ENCODE peak calls at places on chromosome 15, in six cellular contexts. One of them, this sample, is unnamed.

GRCh38 chr15:34023932-34024331 is 15.1 kb downstream of the AVEN start:
- DNase-seq in DND-41: no peak
- DNase-seq in activated effector memory CD4-positive, alpha-beta T cell treated with anti-CD3 and anti-CD28 coated beads, Interleukin-2, amount 50 U/mL, for 16 hours: no peak
- DNase-seq in stimulated activated CD4-positive, alpha-beta T cell treated with anti-CD3 and anti-CD28 coated beads, Interleukin-15, amount 100 ng/mL, for 1 hour: no peak
- DNase-seq in NCI-H345: no peak
- DNase-seq in hepatocyte: no peak
- DNase-seq in this sample: no peak

GRCh38 chr15:72195101-72195511 is 2.5 kb downstream of the GRAMD2A start:
- DNase-seq in activated effector memory CD4-positive, alpha-beta T cell treated with anti-CD3 and anti-CD28 coated beads, Interleukin-2, amount 50 U/mL, for 16 hours: no peak
- DNase-seq in DND-41: no peak
- DNase-seq in NCI-H345: peak; percentile 22
- DNase-seq in hepatocyte: no peak
- DNase-seq in stimulated activated CD4-positive, alpha-beta T cell treated with anti-CD3 and anti-CD28 coated beads, Interleukin-15, amount 100 ng/mL, for 1 hour: no peak
- DNase-seq in this sample: no peak

GRCh38 chr15:27025411-27026051 is 54.5 kb downstream of the GABRG3 start:
- DNase-seq in activated effector memory CD4-positive, alpha-beta T cell treated with anti-CD3 and anti-CD28 coated beads, Interleukin-2, amount 50 U/mL, for 16 hours: no peak
- DNase-seq in DND-41: no peak
- DNase-seq in hepatocyte: no peak
- DNase-seq in NCI-H345: no peak
- DNase-seq in stimulated activated CD4-positive, alpha-beta T cell treated with anti-CD3 and anti-CD28 coated beads, Interleukin-15, amount 100 ng/mL, for 1 hour: no peak
- DNase-seq in this sample: no peak

GRCh38 chr15:83626171-83626802 is 27.6 kb upstream of the ADAMTSL3 start:
- DNase-seq in NCI-H345: no peak
- DNase-seq in DND-41: no peak
- DNase-seq in stimulated activated CD4-positive, alpha-beta T cell treated with anti-CD3 and anti-CD28 coated beads, Interleukin-15, amount 100 ng/mL, for 1 hour: no peak
- DNase-seq in hepatocyte: peak; percentile 19
- DNase-seq in activated effector memory CD4-positive, alpha-beta T cell treated with anti-CD3 and anti-CD28 coated beads, Interleukin-2, amount 50 U/mL, for 16 hours: no peak
- DNase-seq in this sample: no peak

GRCh38 chr15:70140543-70141375 is 43.0 kb upstream of the TLE3 start:
- DNase-seq in NCI-H345: no peak
- DNase-seq in DND-41: peak; percentile 51
- DNase-seq in activated effector memory CD4-positive, alpha-beta T cell treated with anti-CD3 and anti-CD28 coated beads, Interleukin-2, amount 50 U/mL, for 16 hours: peak; percentile 77
- DNase-seq in hepatocyte: peak; percentile 79
- DNase-seq in stimulated activated CD4-positive, alpha-beta T cell treated with anti-CD3 and anti-CD28 coated beads, Interleukin-15, amount 100 ng/mL, for 1 hour: no peak
- DNase-seq in this sample: no peak

GRCh38 chr15:81813215-81813614 is 232.6 kb downstream of the MEX3B start:
- DNase-seq in stimulated activated CD4-positive, alpha-beta T cell treated with anti-CD3 and anti-CD28 coated beads, Interleukin-15, amount 100 ng/mL, for 1 hour: no peak
- DNase-seq in DND-41: no peak
- DNase-seq in NCI-H345: peak; percentile 62
- DNase-seq in hepatocyte: peak; percentile 20
- DNase-seq in activated effector memory CD4-positive, alpha-beta T cell treated with anti-CD3 and anti-CD28 coated beads, Interleukin-2, amount 50 U/mL, for 16 hours: no peak
- DNase-seq in this sample: no peak

GRCh38 chr15:45389351-45389750 is 11.0 kb upstream of the GATM start:
- DNase-seq in NCI-H345: no peak
- DNase-seq in activated effector memory CD4-positive, alpha-beta T cell treated with anti-CD3 and anti-CD28 coated beads, Interleukin-2, amount 50 U/mL, for 16 hours: no peak
- DNase-seq in DND-41: no peak
- DNase-seq in stimulated activated CD4-positive, alpha-beta T cell treated with anti-CD3 and anti-CD28 coated beads, Interleukin-15, amount 100 ng/mL, for 1 hour: no peak
- DNase-seq in hepatocyte: no peak
- DNase-seq in this sample: no peak

GRCh38 chr15:89226359-89227221 is 5.2 kb upstream of the RLBP1 start:
- DNase-seq in DND-41: no peak
- DNase-seq in activated effector memory CD4-positive, alpha-beta T cell treated with anti-CD3 and anti-CD28 coated beads, Interleukin-2, amount 50 U/mL, for 16 hours: no peak
- DNase-seq in stimulated activated CD4-positive, alpha-beta T cell treated with anti-CD3 and anti-CD28 coated beads, Interleukin-15, amount 100 ng/mL, for 1 hour: no peak
- DNase-seq in NCI-H345: no peak
- DNase-seq in hepatocyte: no peak
- DNase-seq in this sample: no peak

GRCh38 chr15:101578443-101578894 is 73.7 kb downstream of the TM2D3 start:
- DNase-seq in activated effector memory CD4-positive, alpha-beta T cell treated with anti-CD3 and anti-CD28 coated beads, Interleukin-2, amount 50 U/mL, for 16 hours: no peak
- DNase-seq in stimulated activated CD4-positive, alpha-beta T cell treated with anti-CD3 and anti-CD28 coated beads, Interleukin-15, amount 100 ng/mL, for 1 hour: no peak
- DNase-seq in NCI-H345: peak; percentile 1
- DNase-seq in DND-41: peak; percentile 14
- DNase-seq in hepatocyte: peak; percentile 67
- DNase-seq in this sample: no peak

GRCh38 chr15:99122831-99123705 is 18.2 kb downstream of the SYNM start:
- DNase-seq in hepatocyte: no peak
- DNase-seq in DND-41: no peak
- DNase-seq in NCI-H345: no peak
- DNase-seq in stimulated activated CD4-positive, alpha-beta T cell treated with anti-CD3 and anti-CD28 coated beads, Interleukin-15, amount 100 ng/mL, for 1 hour: no peak
- DNase-seq in activated effector memory CD4-positive, alpha-beta T cell treated with anti-CD3 and anti-CD28 coated beads, Interleukin-2, amount 50 U/mL, for 16 hours: no peak
- DNase-seq in this sample: no peak

GRCh38 chr15:101684384-101684783 is 32.2 kb upstream of the TM2D3 start:
- DNase-seq in DND-41: no peak
- DNase-seq in NCI-H345: no peak
- DNase-seq in hepatocyte: peak; percentile 69
- DNase-seq in activated effector memory CD4-positive, alpha-beta T cell treated with anti-CD3 and anti-CD28 coated beads, Interleukin-2, amount 50 U/mL, for 16 hours: no peak
- DNase-seq in stimulated activated CD4-positive, alpha-beta T cell treated with anti-CD3 and anti-CD28 coated beads, Interleukin-15, amount 100 ng/mL, for 1 hour: no peak
- DNase-seq in this sample: no peak

GRCh38 chr15:34753236-34753894 is 1.4 kb downstream of the GJD2 start:
- DNase-seq in hepatocyte: peak; percentile 78
- DNase-seq in NCI-H345: no peak
- DNase-seq in activated effector memory CD4-positive, alpha-beta T cell treated with anti-CD3 and anti-CD28 coated beads, Interleukin-2, amount 50 U/mL, for 16 hours: no peak
- DNase-seq in DND-41: no peak
- DNase-seq in stimulated activated CD4-positive, alpha-beta T cell treated with anti-CD3 and anti-CD28 coated beads, Interleukin-15, amount 100 ng/mL, for 1 hour: no peak
- DNase-seq in this sample: no peak

GRCh38 chr15:40111888-40112287 is 3.2 kb upstream of the BMF start:
- DNase-seq in stimulated activated CD4-positive, alpha-beta T cell treated with anti-CD3 and anti-CD28 coated beads, Interleukin-15, amount 100 ng/mL, for 1 hour: no peak
- DNase-seq in activated effector memory CD4-positive, alpha-beta T cell treated with anti-CD3 and anti-CD28 coated beads, Interleukin-2, amount 50 U/mL, for 16 hours: peak; percentile 37
- DNase-seq in hepatocyte: no peak
- DNase-seq in NCI-H345: no peak
- DNase-seq in DND-41: no peak
- DNase-seq in this sample: no peak

GRCh38 chr15:73753250-73754130 is at the start of gene INSYN1:
- DNase-seq in NCI-H345: no peak
- DNase-seq in stimulated activated CD4-positive, alpha-beta T cell treated with anti-CD3 and anti-CD28 coated beads, Interleukin-15, amount 100 ng/mL, for 1 hour: no peak
- DNase-seq in hepatocyte: peak; percentile 71
- DNase-seq in DND-41: no peak
- DNase-seq in activated effector memory CD4-positive, alpha-beta T cell treated with anti-CD3 and anti-CD28 coated beads, Interleukin-2, amount 50 U/mL, for 16 hours: no peak
- DNase-seq in this sample: no peak

GRCh38 chr15:44188810-44189209 is 6.3 kb downstream of the FRMD5 start:
- DNase-seq in hepatocyte: no peak
- DNase-seq in activated effector memory CD4-positive, alpha-beta T cell treated with anti-CD3 and anti-CD28 coated beads, Interleukin-2, amount 50 U/mL, for 16 hours: no peak
- DNase-seq in DND-41: no peak
- DNase-seq in NCI-H345: no peak
- DNase-seq in stimulated activated CD4-positive, alpha-beta T cell treated with anti-CD3 and anti-CD28 coated beads, Interleukin-15, amount 100 ng/mL, for 1 hour: no peak
- DNase-seq in this sample: no peak

GRCh38 chr15:74870496-74871213 is 2.5 kb downstream of the SCAMP2 start:
- DNase-seq in hepatocyte: peak; percentile 49
- DNase-seq in activated effector memory CD4-positive, alpha-beta T cell treated with anti-CD3 and anti-CD28 coated beads, Interleukin-2, amount 50 U/mL, for 16 hours: no peak
- DNase-seq in stimulated activated CD4-positive, alpha-beta T cell treated with anti-CD3 and anti-CD28 coated beads, Interleukin-15, amount 100 ng/mL, for 1 hour: no peak
- DNase-seq in DND-41: no peak
- DNase-seq in NCI-H345: no peak
- DNase-seq in this sample: no peak

GRCh38 chr15:70166506-70167087 is 68.9 kb upstream of the TLE3 start:
- DNase-seq in DND-41: no peak
- DNase-seq in hepatocyte: no peak
- DNase-seq in stimulated activated CD4-positive, alpha-beta T cell treated with anti-CD3 and anti-CD28 coated beads, Interleukin-15, amount 100 ng/mL, for 1 hour: no peak
- DNase-seq in activated effector memory CD4-positive, alpha-beta T cell treated with anti-CD3 and anti-CD28 coated beads, Interleukin-2, amount 50 U/mL, for 16 hours: no peak
- DNase-seq in NCI-H345: no peak
- DNase-seq in this sample: no peak

GRCh38 chr15:49986326-49986725 is 132.7 kb downstream of the ATP8B4 start:
- DNase-seq in DND-41: no peak
- DNase-seq in activated effector memory CD4-positive, alpha-beta T cell treated with anti-CD3 and anti-CD28 coated beads, Interleukin-2, amount 50 U/mL, for 16 hours: no peak
- DNase-seq in stimulated activated CD4-positive, alpha-beta T cell treated with anti-CD3 and anti-CD28 coated beads, Interleukin-15, amount 100 ng/mL, for 1 hour: no peak
- DNase-seq in NCI-H345: no peak
- DNase-seq in hepatocyte: no peak
- DNase-seq in this sample: no peak

GRCh38 chr15:79084308-79084968 is 6.1 kb downstream of the RASGRF1 start:
- DNase-seq in stimulated activated CD4-positive, alpha-beta T cell treated with anti-CD3 and anti-CD28 coated beads, Interleukin-15, amount 100 ng/mL, for 1 hour: no peak
- DNase-seq in NCI-H345: peak; percentile 40
- DNase-seq in DND-41: no peak
- DNase-seq in activated effector memory CD4-positive, alpha-beta T cell treated with anti-CD3 and anti-CD28 coated beads, Interleukin-2, amount 50 U/mL, for 16 hours: peak; percentile 12
- DNase-seq in hepatocyte: no peak
- DNase-seq in this sample: no peak

GRCh38 chr15:94040523-94041248 is 190.7 kb upstream of the MCTP2 start:
- DNase-seq in NCI-H345: no peak
- DNase-seq in hepatocyte: no peak
- DNase-seq in DND-41: no peak
- DNase-seq in activated effector memory CD4-positive, alpha-beta T cell treated with anti-CD3 and anti-CD28 coated beads, Interleukin-2, amount 50 U/mL, for 16 hours: no peak
- DNase-seq in stimulated activated CD4-positive, alpha-beta T cell treated with anti-CD3 and anti-CD28 coated beads, Interleukin-15, amount 100 ng/mL, for 1 hour: no peak
- DNase-seq in this sample: no peak

GRCh38 chr15:58606577-58607080 is 142.9 kb downstream of the ADAM10 start:
- DNase-seq in NCI-H345: no peak
- DNase-seq in DND-41: no peak
- DNase-seq in hepatocyte: no peak
- DNase-seq in stimulated activated CD4-positive, alpha-beta T cell treated with anti-CD3 and anti-CD28 coated beads, Interleukin-15, amount 100 ng/mL, for 1 hour: no peak
- DNase-seq in activated effector memory CD4-positive, alpha-beta T cell treated with anti-CD3 and anti-CD28 coated beads, Interleukin-2, amount 50 U/mL, for 16 hours: no peak
- DNase-seq in this sample: no peak

GRCh38 chr15:37370938-37371337 is 270.6 kb upstream of the MEIS2 start:
- DNase-seq in stimulated activated CD4-positive, alpha-beta T cell treated with anti-CD3 and anti-CD28 coated beads, Interleukin-15, amount 100 ng/mL, for 1 hour: no peak
- DNase-seq in activated effector memory CD4-positive, alpha-beta T cell treated with anti-CD3 and anti-CD28 coated beads, Interleukin-2, amount 50 U/mL, for 16 hours: no peak
- DNase-seq in hepatocyte: no peak
- DNase-seq in NCI-H345: no peak
- DNase-seq in DND-41: no peak
- DNase-seq in this sample: no peak

GRCh38 chr15:38252481-38253311 is at the start of gene SPRED1:
- DNase-seq in stimulated activated CD4-positive, alpha-beta T cell treated with anti-CD3 and anti-CD28 coated beads, Interleukin-15, amount 100 ng/mL, for 1 hour: no peak
- DNase-seq in activated effector memory CD4-positive, alpha-beta T cell treated with anti-CD3 and anti-CD28 coated beads, Interleukin-2, amount 50 U/mL, for 16 hours: peak; percentile 69
- DNase-seq in hepatocyte: peak; percentile 81
- DNase-seq in DND-41: no peak
- DNase-seq in NCI-H345: peak; percentile 42
- DNase-seq in this sample: no peak

GRCh38 chr15:34841220-34841841 is 46.0 kb upstream of the ACTC1 start:
- DNase-seq in stimulated activated CD4-positive, alpha-beta T cell treated with anti-CD3 and anti-CD28 coated beads, Interleukin-15, amount 100 ng/mL, for 1 hour: no peak
- DNase-seq in NCI-H345: no peak
- DNase-seq in DND-41: no peak
- DNase-seq in hepatocyte: no peak
- DNase-seq in activated effector memory CD4-positive, alpha-beta T cell treated with anti-CD3 and anti-CD28 coated beads, Interleukin-2, amount 50 U/mL, for 16 hours: no peak
- DNase-seq in this sample: no peak

GRCh38 chr15:22237891-22238275 is 157.6 kb downstream of the OR4M2 start:
- DNase-seq in activated effector memory CD4-positive, alpha-beta T cell treated with anti-CD3 and anti-CD28 coated beads, Interleukin-2, amount 50 U/mL, for 16 hours: peak; percentile 60
- DNase-seq in stimulated activated CD4-positive, alpha-beta T cell treated with anti-CD3 and anti-CD28 coated beads, Interleukin-15, amount 100 ng/mL, for 1 hour: no peak
- DNase-seq in DND-41: no peak
- DNase-seq in NCI-H345: no peak
- DNase-seq in hepatocyte: no peak
- DNase-seq in this sample: no peak

GRCh38 chr15:68528891-68529290 is 49.9 kb upstream of the CORO2B start:
- DNase-seq in activated effector memory CD4-positive, alpha-beta T cell treated with anti-CD3 and anti-CD28 coated beads, Interleukin-2, amount 50 U/mL, for 16 hours: no peak
- DNase-seq in hepatocyte: no peak
- DNase-seq in DND-41: no peak
- DNase-seq in stimulated activated CD4-positive, alpha-beta T cell treated with anti-CD3 and anti-CD28 coated beads, Interleukin-15, amount 100 ng/mL, for 1 hour: no peak
- DNase-seq in NCI-H345: no peak
- DNase-seq in this sample: no peak

GRCh38 chr15:31202953-31203352 is 101.4 kb upstream of the TRPM1 start:
- DNase-seq in stimulated activated CD4-positive, alpha-beta T cell treated with anti-CD3 and anti-CD28 coated beads, Interleukin-15, amount 100 ng/mL, for 1 hour: no peak
- DNase-seq in NCI-H345: no peak
- DNase-seq in DND-41: peak; percentile 90
- DNase-seq in activated effector memory CD4-positive, alpha-beta T cell treated with anti-CD3 and anti-CD28 coated beads, Interleukin-2, amount 50 U/mL, for 16 hours: no peak
- DNase-seq in hepatocyte: no peak
- DNase-seq in this sample: no peak

GRCh38 chr15:47736123-47736786 is 18.9 kb downstream of the SEMA6D start:
- DNase-seq in stimulated activated CD4-positive, alpha-beta T cell treated with anti-CD3 and anti-CD28 coated beads, Interleukin-15, amount 100 ng/mL, for 1 hour: no peak
- DNase-seq in NCI-H345: no peak
- DNase-seq in hepatocyte: no peak
- DNase-seq in DND-41: no peak
- DNase-seq in activated effector memory CD4-positive, alpha-beta T cell treated with anti-CD3 and anti-CD28 coated beads, Interleukin-2, amount 50 U/mL, for 16 hours: no peak
- DNase-seq in this sample: no peak

GRCh38 chr15:89863918-89864317 is 29.9 kb downstream of the AP3S2 start:
- DNase-seq in DND-41: no peak
- DNase-seq in hepatocyte: no peak
- DNase-seq in NCI-H345: no peak
- DNase-seq in stimulated activated CD4-positive, alpha-beta T cell treated with anti-CD3 and anti-CD28 coated beads, Interleukin-15, amount 100 ng/mL, for 1 hour: no peak
- DNase-seq in activated effector memory CD4-positive, alpha-beta T cell treated with anti-CD3 and anti-CD28 coated beads, Interleukin-2, amount 50 U/mL, for 16 hours: no peak
- DNase-seq in this sample: no peak

GRCh38 chr15:69160976-69161877 is 792 bp downstream of the GLCE start:
- DNase-seq in stimulated activated CD4-positive, alpha-beta T cell treated with anti-CD3 and anti-CD28 coated beads, Interleukin-15, amount 100 ng/mL, for 1 hour: peak; percentile 5
- DNase-seq in NCI-H345: peak; percentile 13
- DNase-seq in activated effector memory CD4-positive, alpha-beta T cell treated with anti-CD3 and anti-CD28 coated beads, Interleukin-2, amount 50 U/mL, for 16 hours: peak; percentile 67
- DNase-seq in hepatocyte: peak; percentile 65
- DNase-seq in DND-41: peak; percentile 30
- DNase-seq in this sample: no peak

GRCh38 chr15:42375941-42376340 is 16.6 kb downstream of the CAPN3 start:
- DNase-seq in DND-41: no peak
- DNase-seq in stimulated activated CD4-positive, alpha-beta T cell treated with anti-CD3 and anti-CD28 coated beads, Interleukin-15, amount 100 ng/mL, for 1 hour: no peak
- DNase-seq in hepatocyte: no peak
- DNase-seq in NCI-H345: no peak
- DNase-seq in activated effector memory CD4-positive, alpha-beta T cell treated with anti-CD3 and anti-CD28 coated beads, Interleukin-2, amount 50 U/mL, for 16 hours: no peak
- DNase-seq in this sample: no peak